ENCODE peak calls at places on chromosomes 16 and 17, in six cellular contexts. X is heart left ventricle, Y is Panc1, V is mucosa of descending colon, P is nephron progenitor cell, H is astrocyte of the cerebellum. I is an unnamed sample.

GRCh38 chr16:13733561-13733960 is 186.4 kb upstream of the ERCC4 start:
- DNase-seq in H (peak), Y (no peak), X (no peak), V (no peak), P (no peak), I (no peak)

GRCh38 chr17:78925662-78926555 is 722 bp upstream of the TIMP2 start:
- DNase-seq in P (peak), X (peak), H (peak), V (peak), Y (no peak), I (no peak)

GRCh38 chr16:55552621-55553020 is 13.9 kb upstream of the CAPNS2 start:
- DNase-seq in Y (no peak), X (no peak), P (no peak), H (no peak), V (no peak), I (no peak)

GRCh38 chr17:39404542-39405378 is 3.3 kb upstream of the FBXL20 start:
- DNase-seq in H (peak), P (no peak), Y (no peak), X (no peak), V (no peak), I (no peak)

GRCh38 chr16:590165-590874 is 454 bp downstream of the RAB40C start:
- DNase-seq in V (peak), Y (no peak), X (no peak), P (no peak), H (no peak), I (peak)

GRCh38 chr16:54931757-54932660 is 1.3 kb downstream of the IRX5 start:
- DNase-seq in Y (no peak), H (no peak), V (no peak), P (peak), X (no peak), I (peak)

GRCh38 chr17:17710728-17711541 is 29.7 kb downstream of the RAI1 start:
- DNase-seq in V (peak), Y (no peak), H (peak), X (no peak), P (peak), I (no peak)

GRCh38 chr17:9959377-9959981 is 54.4 kb upstream of the RCVRN start:
- DNase-seq in X (no peak), Y (no peak), P (peak), V (no peak), H (peak), I (no peak)

DNA sequence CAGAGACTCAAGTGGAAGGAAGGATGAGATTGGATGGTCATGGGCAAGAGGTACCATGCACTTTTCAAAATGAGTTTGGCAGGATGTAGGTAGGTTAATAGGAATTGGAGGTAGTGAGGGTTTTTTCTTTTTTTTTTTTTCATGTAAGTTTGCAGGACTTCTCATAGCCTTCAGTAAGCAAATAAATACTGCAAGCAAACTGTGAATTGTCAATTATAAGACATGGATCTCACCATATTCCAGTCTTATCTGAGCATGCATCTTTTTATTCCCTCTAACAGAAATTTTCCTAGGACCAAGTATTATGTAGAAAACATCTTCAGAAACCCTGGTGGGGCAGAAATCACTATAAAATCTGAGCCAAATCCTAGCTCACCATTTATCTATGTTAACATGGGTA is 584.6 kb upstream of the CDH5 start:
- DNase-seq in H (no peak), V (no peak), X (no peak), P (no peak), Y (no peak), I (no peak)
- TF ChIP-seq CTCF in H (no peak), V (no peak), X (no peak), P (no peak), Y (no peak), I (no peak)

GRCh38 chr16:67028555-67029248 is at the start of gene CBFB:
- DNase-seq in P (peak), H (peak), X (peak), Y (peak), V (peak), I (peak)
- TF ChIP-seq CTCF in P (no peak), H (no peak), X (no peak), Y (no peak), V (no peak), I (peak)

DNA sequence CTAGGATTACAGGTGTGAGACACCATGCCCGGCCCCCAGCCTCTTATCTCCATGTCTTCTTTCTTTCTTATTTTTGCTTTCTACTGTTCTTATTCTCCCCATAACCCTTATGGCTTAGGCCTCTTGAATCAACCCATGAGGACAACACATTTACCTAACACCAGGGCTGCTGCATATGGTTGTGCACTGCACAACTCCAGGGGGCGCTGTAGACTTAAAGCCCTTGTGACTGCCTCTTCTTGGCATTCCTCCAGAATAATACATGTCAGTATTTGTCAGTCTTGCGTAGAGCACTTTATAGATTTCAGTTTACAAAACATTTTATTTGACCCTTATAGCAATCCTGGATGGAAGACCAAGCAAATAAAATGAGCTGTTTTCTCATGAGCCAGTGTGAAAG is 225.0 kb upstream of the SALL1 start:
- DNase-seq in Y (no peak), P (no peak), V (no peak), X (no peak), H (no peak), I (no peak)
- TF ChIP-seq CTCF in Y (peak), P (no peak), V (no peak), X (no peak), H (no peak), I (no peak)

GRCh38 chr17:29107084-29107483 is 64.1 kb downstream of the PIPOX start:
- DNase-seq in Y (no peak), P (no peak), V (no peak), X (no peak), H (no peak), I (no peak)

GRCh38 chr17:29110372-29110757 is 67.4 kb downstream of the PIPOX start:
- DNase-seq in P (no peak), X (no peak), Y (no peak), V (no peak), H (no peak), I (no peak)

GRCh38 chr17:29109477-29110371 is 66.8 kb downstream of the PIPOX start:
- DNase-seq in V (no peak), P (no peak), Y (no peak), X (no peak), H (no peak), I (no peak)

GRCh38 chr17:29107933-29108805 is 65.2 kb downstream of the PIPOX start:
- DNase-seq in Y (no peak), P (no peak), X (peak), V (no peak), H (no peak), I (no peak)

DNA sequence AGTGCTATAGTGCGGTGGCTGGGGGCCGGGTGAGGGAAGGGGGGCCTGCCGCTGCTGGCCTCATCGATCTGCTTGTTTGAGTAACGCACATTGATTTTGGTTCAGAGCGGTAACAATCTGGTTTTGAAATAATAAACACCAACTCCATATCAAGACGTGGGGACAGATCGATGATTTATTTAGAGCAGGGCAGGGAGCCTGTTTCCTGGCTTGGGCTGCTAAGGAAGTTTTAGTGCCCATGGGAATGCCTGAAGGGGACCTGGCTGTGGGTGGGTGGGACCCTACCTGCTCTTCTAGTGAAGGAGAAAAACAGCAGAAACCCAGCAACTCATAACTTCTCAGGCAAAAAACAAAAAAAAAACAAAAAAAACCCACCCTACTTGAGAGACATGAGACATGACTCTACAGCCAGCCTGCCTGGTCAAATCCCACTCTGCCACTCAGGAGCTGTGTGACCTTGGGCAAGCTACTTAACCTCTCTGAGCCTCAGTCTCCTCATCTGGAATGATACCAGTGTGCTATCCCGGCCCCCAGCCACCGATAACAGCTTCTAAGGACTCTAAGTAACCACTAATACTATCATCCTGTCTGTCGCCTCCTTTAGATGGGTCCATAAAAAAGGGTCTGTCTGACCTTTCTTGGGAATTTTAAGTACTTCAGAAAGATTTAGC is 66.0 kb downstream of the PIPOX start:
- DNase-seq in P (no peak), Y (no peak), H (no peak), V (no peak), X (no peak), I (no peak)
- TF ChIP-seq CTCF in P (no peak), Y (no peak), H (no peak), V (no peak), X (no peak), I (no peak)

DNA sequence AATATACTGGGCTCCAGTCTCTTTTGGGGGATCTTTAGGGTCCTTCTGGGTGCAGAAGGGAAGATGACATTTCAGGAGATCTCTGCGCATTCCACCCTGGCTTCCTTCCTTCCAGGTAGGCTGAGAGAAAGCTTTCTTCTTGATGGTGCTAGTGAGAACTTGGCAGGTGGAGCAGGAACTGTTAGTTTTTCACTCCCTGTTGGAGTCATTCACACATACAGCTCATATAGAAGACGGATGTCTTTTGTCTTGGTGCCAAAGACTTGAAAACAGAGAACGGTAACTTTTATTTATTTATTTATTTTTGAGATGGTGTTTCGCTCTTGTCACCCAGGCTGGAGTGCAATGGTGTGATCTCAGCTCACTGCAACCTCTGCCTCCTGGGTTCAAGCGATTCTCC is 43.9 kb downstream of the PITPNC1 start:
- DNase-seq in V (no peak), Y (no peak), P (no peak), X (no peak), H (no peak), I (no peak)
- TF ChIP-seq CTCF in V (no peak), Y (no peak), P (no peak), X (no peak), H (no peak), I (no peak)

DNA sequence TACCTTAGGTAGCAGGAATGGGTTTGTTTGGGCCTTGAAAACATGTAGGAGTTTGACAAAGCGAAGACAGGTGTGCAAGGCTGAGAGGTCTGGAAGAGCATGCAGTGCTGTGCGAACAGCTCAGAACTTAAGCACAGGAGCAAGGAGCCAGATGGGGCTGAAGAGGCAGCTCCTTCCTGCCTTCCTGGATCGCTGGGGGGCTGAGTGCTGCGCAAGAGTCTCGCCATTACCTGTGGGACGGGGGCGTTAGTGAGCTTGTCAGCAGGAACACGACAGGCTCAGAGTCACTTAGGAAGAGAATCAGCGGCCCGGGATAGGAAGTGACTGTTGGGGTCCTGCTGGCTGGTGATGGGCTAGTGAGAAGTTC is 464 bp upstream of the MRM1 start:
- DNase-seq in H (no peak), V (no peak), Y (no peak), X (no peak), P (no peak), I (no peak)
- TF ChIP-seq CTCF in H (no peak), V (no peak), Y (no peak), X (no peak), P (no peak), I (no peak)